ENCODE peak calls at places on chromosomes 12 and 14, in ten cellular contexts. Y, O, W, E, L, C, Q, K, R and U are unnamed samples.

GRCh38 chr12:120674172-120674571 is 12.8 kb upstream of the MLEC start:
- DNase-seq in K (no peak), C (no peak), O (no peak), Q (no peak), W (no peak), L (no peak), Y (no peak), E (no peak), R (no peak), U (no peak)

GRCh38 chr14:23149745-23150144 is 30.7 kb upstream of the CEBPE start:
- DNase-seq in R (no peak), L (no peak), W (no peak), Y (no peak), C (no peak), K (no peak), O (no peak), Q (no peak), E (no peak), U (no peak)

GRCh38 chr14:63454863-63455622 is 88.1 kb downstream of the PPP2R5E start:
- DNase-seq in R (no peak), L (no peak), Y (no peak), O (peak), Q (no peak), E (no peak), K (peak), W (no peak), C (no peak), U (no peak)

GRCh38 chr12:41699658-41700057 is 445.0 kb downstream of the GXYLT1 start:
- DNase-seq in E (no peak), R (no peak), L (no peak), Q (no peak), W (no peak), K (no peak), O (no peak), Y (no peak), C (no peak), U (no peak)

GRCh38 chr14:103402700-103403099 is 17.5 kb downstream of the MARK3 start:
- DNase-seq in O (no peak), R (no peak), K (peak), L (no peak), W (no peak), C (no peak), E (no peak), Y (no peak), Q (no peak), U (no peak)

GRCh38 chr12:11561416-11561815 is 88.1 kb upstream of the ETV6 start:
- DNase-seq in Q (no peak), Y (no peak), O (no peak), L (no peak), K (no peak), E (no peak), W (no peak), R (no peak), C (no peak), U (no peak)

GRCh38 chr12:76623929-76624328 is 64.4 kb upstream of the OSBPL8 start:
- DNase-seq in C (no peak), R (no peak), O (no peak), E (peak), L (no peak), Y (no peak), K (peak), W (no peak), Q (no peak), U (no peak)

GRCh38 chr14:62213516-62213915 is 451.3 kb downstream of the SNAPC1 start:
- DNase-seq in W (no peak), E (no peak), L (no peak), Y (no peak), O (peak), R (no peak), K (peak), Q (no peak), C (no peak), U (no peak)

GRCh38 chr12:117836476-117836875 is 132.3 kb downstream of the KSR2 start:
- DNase-seq in W (no peak), R (no peak), K (no peak), Q (no peak), L (no peak), E (no peak), C (no peak), Y (no peak), O (no peak), U (no peak)

GRCh38 chr12:131833896-131834641 is 5.9 kb downstream of the MMP17 start:
- DNase-seq in E (no peak), C (no peak), Q (no peak), Y (peak), O (no peak), L (no peak), W (no peak), R (no peak), K (peak), U (peak)

GRCh38 chr14:91693342-91693741 is 38.5 kb downstream of the CATSPERB start:
- DNase-seq in Y (no peak), O (no peak), W (no peak), L (no peak), C (no peak), K (peak), Q (no peak), E (no peak), R (no peak), U (no peak)

GRCh38 chr12:92987846-92988621 is 58.9 kb upstream of the EEA1 start:
- DNase-seq in O (no peak), Q (peak), L (peak), W (no peak), R (peak), K (no peak), Y (no peak), E (peak), C (no peak), U (peak)

GRCh38 chr12:7060353-7060954 is at the start of gene C1S:
- DNase-seq in K (peak), C (peak), E (peak), Q (no peak), R (no peak), Y (no peak), L (no peak), W (no peak), O (peak), U (peak)

GRCh38 chr12:128729628-128730121 is 94.1 kb downstream of the SLC15A4 start:
- DNase-seq in K (no peak), Q (no peak), C (no peak), O (no peak), E (no peak), R (no peak), L (no peak), W (no peak), Y (no peak), U (no peak)

GRCh38 chr12:11771895-11772502 is 122.5 kb downstream of the ETV6 start:
- DNase-seq in K (no peak), O (no peak), C (no peak), Y (no peak), L (peak), E (no peak), Q (no peak), W (no peak), R (no peak), U (no peak)

GRCh38 chr14:55942826-55943225 is 175.4 kb upstream of the PELI2 start:
- DNase-seq in K (no peak), R (no peak), O (no peak), Y (no peak), W (no peak), L (no peak), C (no peak), E (no peak), Q (no peak), U (no peak)

GRCh38 chr14:105927094-105927475 is 400.7 kb downstream of the TMEM121 start:
- DNase-seq in L (peak), E (no peak), O (no peak), Y (no peak), R (no peak), Q (no peak), K (no peak), C (peak), W (no peak), U (peak)

GRCh38 chr14:36591482-36591881 is 9.1 kb upstream of the NKX2-8 start:
- DNase-seq in R (no peak), K (no peak), O (no peak), L (no peak), Y (no peak), E (no peak), C (no peak), Q (no peak), W (no peak), U (no peak)

GRCh38 chr12:26126340-26127284 is 1.8 kb upstream of the BHLHE41 start:
- DNase-seq in Q (peak), K (peak), R (peak), E (peak), O (no peak), Y (no peak), W (peak), C (peak), L (peak), U (peak)

GRCh38 chr12:52836491-52837175 is 2.5 kb upstream of the KRT79 start:
- DNase-seq in W (no peak), Y (no peak), K (peak), E (no peak), Q (no peak), C (no peak), R (no peak), O (no peak), L (no peak), U (peak)

GRCh38 chr12:40152783-40153383 is 47.0 kb upstream of the SLC2A13 start:
- DNase-seq in Y (peak), Q (no peak), K (peak), E (peak), W (no peak), O (peak), L (peak), C (peak), R (peak), U (peak)

GRCh38 chr12:6821271-6821673 is 349 bp upstream of the GPR162 start:
- DNase-seq in L (no peak), Y (peak), R (no peak), O (no peak), E (peak), C (peak), K (peak), W (no peak), Q (no peak), U (peak)

GRCh38 chr12:31387011-31387410 is 61.1 kb upstream of the SINHCAF start:
- DNase-seq in W (no peak), E (no peak), L (no peak), C (no peak), O (no peak), Y (no peak), Q (no peak), R (no peak), K (no peak), U (no peak)

GRCh38 chr14:86574026-86574777 is 1044.3 kb downstream of the FLRT2 start:
- DNase-seq in O (no peak), K (peak), E (no peak), L (no peak), Y (no peak), R (no peak), C (no peak), Q (no peak), W (no peak), U (no peak)

GRCh38 chr12:122872815-122873361 is 23.0 kb downstream of the VPS37B start:
- DNase-seq in E (no peak), O (no peak), Y (no peak), Q (no peak), W (no peak), R (no peak), K (no peak), C (no peak), L (no peak), U (peak)

GRCh38 chr12:8508912-8509841 is 4.1 kb upstream of the CLEC4D start:
- DNase-seq in L (no peak), Y (no peak), C (no peak), E (no peak), O (no peak), R (no peak), Q (no peak), W (no peak), K (no peak), U (no peak)

GRCh38 chr14:99807413-99808132 is 14.4 kb downstream of the EML1 start:
- DNase-seq in Y (no peak), C (no peak), O (peak), K (peak), W (no peak), R (no peak), Q (no peak), L (no peak), E (no peak), U (no peak)

GRCh38 chr12:102454330-102454729 is 26.0 kb downstream of the IGF1 start:
- DNase-seq in C (no peak), R (no peak), W (no peak), K (no peak), L (no peak), O (no peak), Y (no peak), Q (no peak), E (no peak), U (no peak)

GRCh38 chr12:113105606-113106271 is 29.8 kb downstream of the RASAL1 start:
- DNase-seq in W (no peak), C (no peak), R (no peak), O (no peak), Q (no peak), E (no peak), L (no peak), Y (no peak), K (no peak), U (no peak)

GRCh38 chr12:6961695-6962284 is 8.7 kb downstream of the PHB2 start:
- DNase-seq in Y (peak), W (no peak), C (peak), L (peak), K (peak), R (peak), Q (peak), O (no peak), E (peak), U (peak)

GRCh38 chr14:24843999-24844398 is 205.9 kb downstream of the STXBP6 start:
- DNase-seq in Y (no peak), C (no peak), Q (no peak), E (peak), K (no peak), R (no peak), O (no peak), L (no peak), W (no peak), U (no peak)

GRCh38 chr12:94041833-94042232 is 106.5 kb upstream of the PLXNC1 start:
- DNase-seq in R (no peak), W (no peak), C (no peak), Q (no peak), Y (no peak), E (no peak), K (no peak), O (no peak), L (no peak), U (no peak)

GRCh38 chr14:103716091-103716801 is 636 bp downstream of the ZFYVE21 start:
- DNase-seq in Y (no peak), E (peak), L (no peak), O (no peak), Q (peak), R (peak), W (peak), K (peak), C (peak), U (peak)

GRCh38 chr14:64736271-64737131 is 32.3 kb downstream of the PLEKHG3 start:
- DNase-seq in L (no peak), C (peak), O (no peak), Y (no peak), R (no peak), E (peak), Q (no peak), W (no peak), K (no peak), U (no peak)

GRCh38 chr14:104306450-104307040 is 168.2 kb downstream of the KIF26A start:
- DNase-seq in W (no peak), E (no peak), Y (no peak), R (no peak), C (peak), Q (no peak), K (no peak), L (no peak), O (no peak), U (peak)